ENCODE peak calls at places on chromosomes 7 and 10, in nine cellular contexts. One of them, this sample, is unnamed.

GRCh38 chr10:31721166-31721565 is 207.5 kb downstream of the ARHGAP12 start:
- DNase-seq in GM23248: no peak
- DNase-seq in fibroblast of pulmonary artery: no peak
- DNase-seq in activated effector memory CD4-positive, alpha-beta T cell treated with anti-CD3 and anti-CD28 coated beads, Interleukin-2, amount 50 U/mL, for 16 hours: no peak
- DNase-seq in stimulated activated CD4-positive, alpha-beta T cell treated with anti-CD3 and anti-CD28 coated beads, Interleukin-2, amount 100 ng/mL, for 48 hours: no peak
- DNase-seq in left colon: no peak
- DNase-seq in activated CD8-positive, alpha-beta T cell treated with anti-CD3 and anti-CD28 coated beads for 36 hours: no peak
- DNase-seq in HFFc6: no peak
- DNase-seq in left ventricle myocardium inferior: no peak
- DNase-seq in this sample: no peak

GRCh38 chr7:79454325-79454960 is 976 bp upstream of the MAGI2 start:
- DNase-seq in activated CD8-positive, alpha-beta T cell treated with anti-CD3 and anti-CD28 coated beads for 36 hours: peak; percentile 3
- DNase-seq in activated effector memory CD4-positive, alpha-beta T cell treated with anti-CD3 and anti-CD28 coated beads, Interleukin-2, amount 50 U/mL, for 16 hours: no peak
- DNase-seq in left ventricle myocardium inferior: peak; percentile 36
- DNase-seq in stimulated activated CD4-positive, alpha-beta T cell treated with anti-CD3 and anti-CD28 coated beads, Interleukin-2, amount 100 ng/mL, for 48 hours: no peak
- DNase-seq in left colon: peak; percentile 9
- DNase-seq in fibroblast of pulmonary artery: peak; percentile 68
- DNase-seq in GM23248: peak; percentile 77
- DNase-seq in HFFc6: no peak
- DNase-seq in this sample: no peak

GRCh38 chr7:94655562-94655883 is 410 bp downstream of the SGCE start:
- DNase-seq in left colon: no peak
- DNase-seq in GM23248: no peak
- DNase-seq in fibroblast of pulmonary artery: no peak
- DNase-seq in activated effector memory CD4-positive, alpha-beta T cell treated with anti-CD3 and anti-CD28 coated beads, Interleukin-2, amount 50 U/mL, for 16 hours: no peak
- DNase-seq in stimulated activated CD4-positive, alpha-beta T cell treated with anti-CD3 and anti-CD28 coated beads, Interleukin-2, amount 100 ng/mL, for 48 hours: no peak
- DNase-seq in activated CD8-positive, alpha-beta T cell treated with anti-CD3 and anti-CD28 coated beads for 36 hours: no peak
- DNase-seq in left ventricle myocardium inferior: no peak
- DNase-seq in HFFc6: no peak
- DNase-seq in this sample: no peak

GRCh38 chr10:18010050-18010449 is 58.3 kb downstream of the SLC39A12 start:
- DNase-seq in left ventricle myocardium inferior: no peak
- DNase-seq in activated effector memory CD4-positive, alpha-beta T cell treated with anti-CD3 and anti-CD28 coated beads, Interleukin-2, amount 50 U/mL, for 16 hours: no peak
- DNase-seq in left colon: no peak
- DNase-seq in activated CD8-positive, alpha-beta T cell treated with anti-CD3 and anti-CD28 coated beads for 36 hours: no peak
- DNase-seq in GM23248: peak; percentile 84
- DNase-seq in HFFc6: no peak
- DNase-seq in fibroblast of pulmonary artery: peak; percentile 43
- DNase-seq in stimulated activated CD4-positive, alpha-beta T cell treated with anti-CD3 and anti-CD28 coated beads, Interleukin-2, amount 100 ng/mL, for 48 hours: no peak
- DNase-seq in this sample: no peak

GRCh38 chr7:94823952-94824351 is 83.4 kb upstream of the PPP1R9A start:
- DNase-seq in GM23248: peak; percentile 26
- DNase-seq in left colon: no peak
- DNase-seq in HFFc6: no peak
- DNase-seq in left ventricle myocardium inferior: no peak
- DNase-seq in activated effector memory CD4-positive, alpha-beta T cell treated with anti-CD3 and anti-CD28 coated beads, Interleukin-2, amount 50 U/mL, for 16 hours: no peak
- DNase-seq in fibroblast of pulmonary artery: peak; percentile 70
- DNase-seq in stimulated activated CD4-positive, alpha-beta T cell treated with anti-CD3 and anti-CD28 coated beads, Interleukin-2, amount 100 ng/mL, for 48 hours: no peak
- DNase-seq in activated CD8-positive, alpha-beta T cell treated with anti-CD3 and anti-CD28 coated beads for 36 hours: no peak
- DNase-seq in this sample: no peak

GRCh38 chr10:121216295-121216694 is 365.1 kb downstream of the WDR11 start:
- DNase-seq in GM23248: no peak
- DNase-seq in activated CD8-positive, alpha-beta T cell treated with anti-CD3 and anti-CD28 coated beads for 36 hours: no peak
- DNase-seq in stimulated activated CD4-positive, alpha-beta T cell treated with anti-CD3 and anti-CD28 coated beads, Interleukin-2, amount 100 ng/mL, for 48 hours: no peak
- DNase-seq in activated effector memory CD4-positive, alpha-beta T cell treated with anti-CD3 and anti-CD28 coated beads, Interleukin-2, amount 50 U/mL, for 16 hours: no peak
- DNase-seq in HFFc6: no peak
- DNase-seq in left ventricle myocardium inferior: no peak
- DNase-seq in fibroblast of pulmonary artery: no peak
- DNase-seq in left colon: no peak
- DNase-seq in this sample: no peak

GRCh38 chr10:24042884-24043283 is 166.1 kb upstream of the KIAA1217 start:
- DNase-seq in HFFc6: no peak
- DNase-seq in stimulated activated CD4-positive, alpha-beta T cell treated with anti-CD3 and anti-CD28 coated beads, Interleukin-2, amount 100 ng/mL, for 48 hours: no peak
- DNase-seq in activated effector memory CD4-positive, alpha-beta T cell treated with anti-CD3 and anti-CD28 coated beads, Interleukin-2, amount 50 U/mL, for 16 hours: no peak
- DNase-seq in fibroblast of pulmonary artery: no peak
- DNase-seq in left colon: no peak
- DNase-seq in activated CD8-positive, alpha-beta T cell treated with anti-CD3 and anti-CD28 coated beads for 36 hours: no peak
- DNase-seq in GM23248: no peak
- DNase-seq in left ventricle myocardium inferior: no peak
- DNase-seq in this sample: no peak

GRCh38 chr7:116650436-116650835 is 21.6 kb upstream of the MET start:
- DNase-seq in left ventricle myocardium inferior: no peak
- DNase-seq in HFFc6: no peak
- DNase-seq in activated CD8-positive, alpha-beta T cell treated with anti-CD3 and anti-CD28 coated beads for 36 hours: no peak
- DNase-seq in left colon: no peak
- DNase-seq in GM23248: no peak
- DNase-seq in stimulated activated CD4-positive, alpha-beta T cell treated with anti-CD3 and anti-CD28 coated beads, Interleukin-2, amount 100 ng/mL, for 48 hours: no peak
- DNase-seq in activated effector memory CD4-positive, alpha-beta T cell treated with anti-CD3 and anti-CD28 coated beads, Interleukin-2, amount 50 U/mL, for 16 hours: no peak
- DNase-seq in fibroblast of pulmonary artery: no peak
- DNase-seq in this sample: no peak

GRCh38 chr7:75018570-75019364 is 54.3 kb downstream of the CASTOR2 start:
- DNase-seq in GM23248: no peak
- DNase-seq in left colon: no peak
- DNase-seq in left ventricle myocardium inferior: no peak
- DNase-seq in fibroblast of pulmonary artery: no peak
- DNase-seq in activated effector memory CD4-positive, alpha-beta T cell treated with anti-CD3 and anti-CD28 coated beads, Interleukin-2, amount 50 U/mL, for 16 hours: no peak
- DNase-seq in activated CD8-positive, alpha-beta T cell treated with anti-CD3 and anti-CD28 coated beads for 36 hours: no peak
- DNase-seq in HFFc6: no peak
- DNase-seq in stimulated activated CD4-positive, alpha-beta T cell treated with anti-CD3 and anti-CD28 coated beads, Interleukin-2, amount 100 ng/mL, for 48 hours: no peak
- DNase-seq in this sample: no peak

GRCh38 chr7:63931057-63931600 is 67.5 kb upstream of the ZNF722 start:
- DNase-seq in GM23248: no peak
- DNase-seq in HFFc6: no peak
- DNase-seq in left ventricle myocardium inferior: no peak
- DNase-seq in stimulated activated CD4-positive, alpha-beta T cell treated with anti-CD3 and anti-CD28 coated beads, Interleukin-2, amount 100 ng/mL, for 48 hours: no peak
- DNase-seq in fibroblast of pulmonary artery: no peak
- DNase-seq in activated CD8-positive, alpha-beta T cell treated with anti-CD3 and anti-CD28 coated beads for 36 hours: no peak
- DNase-seq in left colon: no peak
- DNase-seq in activated effector memory CD4-positive, alpha-beta T cell treated with anti-CD3 and anti-CD28 coated beads, Interleukin-2, amount 50 U/mL, for 16 hours: no peak
- DNase-seq in this sample: no peak

GRCh38 chr10:78471723-78472541 is 438.3 kb downstream of the RPS24 start:
- DNase-seq in GM23248: no peak
- DNase-seq in left ventricle myocardium inferior: no peak
- DNase-seq in activated CD8-positive, alpha-beta T cell treated with anti-CD3 and anti-CD28 coated beads for 36 hours: no peak
- DNase-seq in fibroblast of pulmonary artery: peak; percentile 59
- DNase-seq in left colon: no peak
- DNase-seq in HFFc6: no peak
- DNase-seq in stimulated activated CD4-positive, alpha-beta T cell treated with anti-CD3 and anti-CD28 coated beads, Interleukin-2, amount 100 ng/mL, for 48 hours: no peak
- DNase-seq in activated effector memory CD4-positive, alpha-beta T cell treated with anti-CD3 and anti-CD28 coated beads, Interleukin-2, amount 50 U/mL, for 16 hours: no peak
- DNase-seq in this sample: no peak

GRCh38 chr10:15896654-15897053 is 36.3 kb upstream of the MINDY3 start:
- DNase-seq in activated CD8-positive, alpha-beta T cell treated with anti-CD3 and anti-CD28 coated beads for 36 hours: no peak
- DNase-seq in left colon: no peak
- DNase-seq in HFFc6: no peak
- DNase-seq in stimulated activated CD4-positive, alpha-beta T cell treated with anti-CD3 and anti-CD28 coated beads, Interleukin-2, amount 100 ng/mL, for 48 hours: no peak
- DNase-seq in fibroblast of pulmonary artery: no peak
- DNase-seq in GM23248: no peak
- DNase-seq in left ventricle myocardium inferior: no peak
- DNase-seq in activated effector memory CD4-positive, alpha-beta T cell treated with anti-CD3 and anti-CD28 coated beads, Interleukin-2, amount 50 U/mL, for 16 hours: no peak
- DNase-seq in this sample: no peak

GRCh38 chr7:106521541-106521940 is 139.4 kb downstream of the CCDC71L start:
- DNase-seq in left ventricle myocardium inferior: no peak
- DNase-seq in HFFc6: no peak
- DNase-seq in left colon: no peak
- DNase-seq in fibroblast of pulmonary artery: no peak
- DNase-seq in activated CD8-positive, alpha-beta T cell treated with anti-CD3 and anti-CD28 coated beads for 36 hours: no peak
- DNase-seq in GM23248: no peak
- DNase-seq in activated effector memory CD4-positive, alpha-beta T cell treated with anti-CD3 and anti-CD28 coated beads, Interleukin-2, amount 50 U/mL, for 16 hours: no peak
- DNase-seq in stimulated activated CD4-positive, alpha-beta T cell treated with anti-CD3 and anti-CD28 coated beads, Interleukin-2, amount 100 ng/mL, for 48 hours: no peak
- DNase-seq in this sample: no peak

GRCh38 chr10:103765981-103766380 is 89.4 kb downstream of the SH3PXD2A start:
- DNase-seq in GM23248: no peak
- DNase-seq in fibroblast of pulmonary artery: no peak
- DNase-seq in left colon: peak; percentile 68
- DNase-seq in activated effector memory CD4-positive, alpha-beta T cell treated with anti-CD3 and anti-CD28 coated beads, Interleukin-2, amount 50 U/mL, for 16 hours: peak; percentile 91
- DNase-seq in HFFc6: no peak
- DNase-seq in stimulated activated CD4-positive, alpha-beta T cell treated with anti-CD3 and anti-CD28 coated beads, Interleukin-2, amount 100 ng/mL, for 48 hours: peak; percentile 62
- DNase-seq in activated CD8-positive, alpha-beta T cell treated with anti-CD3 and anti-CD28 coated beads for 36 hours: peak; percentile 84
- DNase-seq in left ventricle myocardium inferior: peak; percentile 50
- DNase-seq in this sample: no peak

GRCh38 chr7:21771906-21772610 is 173.6 kb downstream of the CDCA7L start:
- DNase-seq in left ventricle myocardium inferior: no peak
- DNase-seq in activated effector memory CD4-positive, alpha-beta T cell treated with anti-CD3 and anti-CD28 coated beads, Interleukin-2, amount 50 U/mL, for 16 hours: no peak
- DNase-seq in fibroblast of pulmonary artery: peak; percentile 37
- DNase-seq in HFFc6: no peak
- DNase-seq in GM23248: peak; percentile 3
- DNase-seq in left colon: no peak
- DNase-seq in stimulated activated CD4-positive, alpha-beta T cell treated with anti-CD3 and anti-CD28 coated beads, Interleukin-2, amount 100 ng/mL, for 48 hours: no peak
- DNase-seq in activated CD8-positive, alpha-beta T cell treated with anti-CD3 and anti-CD28 coated beads for 36 hours: no peak
- DNase-seq in this sample: no peak

GRCh38 chr7:2633538-2634264 is 1.9 kb downstream of the TTYH3 start:
- DNase-seq in HFFc6: peak; percentile 87
- DNase-seq in GM23248: peak; percentile 97
- DNase-seq in activated CD8-positive, alpha-beta T cell treated with anti-CD3 and anti-CD28 coated beads for 36 hours: peak; percentile 74
- DNase-seq in left ventricle myocardium inferior: peak; percentile 21
- DNase-seq in left colon: peak; percentile 37
- DNase-seq in activated effector memory CD4-positive, alpha-beta T cell treated with anti-CD3 and anti-CD28 coated beads, Interleukin-2, amount 50 U/mL, for 16 hours: peak; percentile 77
- DNase-seq in fibroblast of pulmonary artery: peak; percentile 90
- DNase-seq in stimulated activated CD4-positive, alpha-beta T cell treated with anti-CD3 and anti-CD28 coated beads, Interleukin-2, amount 100 ng/mL, for 48 hours: peak; percentile 26
- DNase-seq in this sample: no peak

GRCh38 chr10:97553575-97554100 is 18.9 kb upstream of the ANKRD2 start:
- DNase-seq in left colon: peak; percentile 57
- DNase-seq in activated CD8-positive, alpha-beta T cell treated with anti-CD3 and anti-CD28 coated beads for 36 hours: peak; percentile 76
- DNase-seq in stimulated activated CD4-positive, alpha-beta T cell treated with anti-CD3 and anti-CD28 coated beads, Interleukin-2, amount 100 ng/mL, for 48 hours: peak; percentile 57
- DNase-seq in left ventricle myocardium inferior: peak; percentile 72
- DNase-seq in fibroblast of pulmonary artery: peak; percentile 75
- DNase-seq in GM23248: peak; percentile 85
- DNase-seq in activated effector memory CD4-positive, alpha-beta T cell treated with anti-CD3 and anti-CD28 coated beads, Interleukin-2, amount 50 U/mL, for 16 hours: peak; percentile 86
- DNase-seq in HFFc6: peak; percentile 66
- DNase-seq in this sample: peak; percentile 36

GRCh38 chr10:119541459-119542356 is 811 bp downstream of the RGS10 start:
- DNase-seq in fibroblast of pulmonary artery: no peak
- DNase-seq in left ventricle myocardium inferior: peak; percentile 32
- DNase-seq in stimulated activated CD4-positive, alpha-beta T cell treated with anti-CD3 and anti-CD28 coated beads, Interleukin-2, amount 100 ng/mL, for 48 hours: peak; percentile 57
- DNase-seq in activated CD8-positive, alpha-beta T cell treated with anti-CD3 and anti-CD28 coated beads for 36 hours: peak; percentile 79
- DNase-seq in HFFc6: no peak
- DNase-seq in activated effector memory CD4-positive, alpha-beta T cell treated with anti-CD3 and anti-CD28 coated beads, Interleukin-2, amount 50 U/mL, for 16 hours: peak; percentile 89
- DNase-seq in left colon: peak; percentile 62
- DNase-seq in GM23248: peak; percentile 72
- DNase-seq in this sample: no peak

GRCh38 chr10:70890917-70891431 is 2.6 kb upstream of the PCBD1 start:
- DNase-seq in stimulated activated CD4-positive, alpha-beta T cell treated with anti-CD3 and anti-CD28 coated beads, Interleukin-2, amount 100 ng/mL, for 48 hours: no peak
- DNase-seq in activated effector memory CD4-positive, alpha-beta T cell treated with anti-CD3 and anti-CD28 coated beads, Interleukin-2, amount 50 U/mL, for 16 hours: no peak
- DNase-seq in left ventricle myocardium inferior: peak; percentile 72
- DNase-seq in left colon: no peak
- DNase-seq in activated CD8-positive, alpha-beta T cell treated with anti-CD3 and anti-CD28 coated beads for 36 hours: no peak
- DNase-seq in GM23248: peak; percentile 37
- DNase-seq in HFFc6: no peak
- DNase-seq in fibroblast of pulmonary artery: peak; percentile 16
- DNase-seq in this sample: no peak

GRCh38 chr7:66330961-66331360 is 125.8 kb downstream of the TPST1 start:
- DNase-seq in GM23248: peak; percentile 38
- DNase-seq in fibroblast of pulmonary artery: peak; percentile 69
- DNase-seq in activated CD8-positive, alpha-beta T cell treated with anti-CD3 and anti-CD28 coated beads for 36 hours: no peak
- DNase-seq in activated effector memory CD4-positive, alpha-beta T cell treated with anti-CD3 and anti-CD28 coated beads, Interleukin-2, amount 50 U/mL, for 16 hours: no peak
- DNase-seq in left ventricle myocardium inferior: peak; percentile 68
- DNase-seq in HFFc6: no peak
- DNase-seq in left colon: peak; percentile 16
- DNase-seq in stimulated activated CD4-positive, alpha-beta T cell treated with anti-CD3 and anti-CD28 coated beads, Interleukin-2, amount 100 ng/mL, for 48 hours: no peak
- DNase-seq in this sample: no peak

GRCh38 chr7:83486957-83487356 is 162.0 kb downstream of the SEMA3E start:
- DNase-seq in GM23248: peak; percentile 7
- DNase-seq in activated CD8-positive, alpha-beta T cell treated with anti-CD3 and anti-CD28 coated beads for 36 hours: no peak
- DNase-seq in left ventricle myocardium inferior: no peak
- DNase-seq in left colon: no peak
- DNase-seq in HFFc6: no peak
- DNase-seq in activated effector memory CD4-positive, alpha-beta T cell treated with anti-CD3 and anti-CD28 coated beads, Interleukin-2, amount 50 U/mL, for 16 hours: no peak
- DNase-seq in stimulated activated CD4-positive, alpha-beta T cell treated with anti-CD3 and anti-CD28 coated beads, Interleukin-2, amount 100 ng/mL, for 48 hours: no peak
- DNase-seq in fibroblast of pulmonary artery: no peak
- DNase-seq in this sample: no peak

GRCh38 chr10:17871036-17871435 is 61.9 kb downstream of the MRC1 start:
- DNase-seq in left ventricle myocardium inferior: no peak
- DNase-seq in activated CD8-positive, alpha-beta T cell treated with anti-CD3 and anti-CD28 coated beads for 36 hours: no peak
- DNase-seq in GM23248: no peak
- DNase-seq in left colon: no peak
- DNase-seq in stimulated activated CD4-positive, alpha-beta T cell treated with anti-CD3 and anti-CD28 coated beads, Interleukin-2, amount 100 ng/mL, for 48 hours: no peak
- DNase-seq in fibroblast of pulmonary artery: no peak
- DNase-seq in HFFc6: no peak
- DNase-seq in activated effector memory CD4-positive, alpha-beta T cell treated with anti-CD3 and anti-CD28 coated beads, Interleukin-2, amount 50 U/mL, for 16 hours: no peak
- DNase-seq in this sample: no peak

GRCh38 chr7:23220690-23221305 is 25.8 kb upstream of the GPNMB start:
- DNase-seq in fibroblast of pulmonary artery: peak; percentile 7
- DNase-seq in left ventricle myocardium inferior: no peak
- DNase-seq in activated effector memory CD4-positive, alpha-beta T cell treated with anti-CD3 and anti-CD28 coated beads, Interleukin-2, amount 50 U/mL, for 16 hours: no peak
- DNase-seq in activated CD8-positive, alpha-beta T cell treated with anti-CD3 and anti-CD28 coated beads for 36 hours: no peak
- DNase-seq in stimulated activated CD4-positive, alpha-beta T cell treated with anti-CD3 and anti-CD28 coated beads, Interleukin-2, amount 100 ng/mL, for 48 hours: no peak
- DNase-seq in HFFc6: no peak
- DNase-seq in left colon: no peak
- DNase-seq in GM23248: no peak
- DNase-seq in this sample: no peak

GRCh38 chr7:128164061-128164954 is 76.8 kb upstream of the LEP start:
- DNase-seq in fibroblast of pulmonary artery: peak; percentile 32
- DNase-seq in activated CD8-positive, alpha-beta T cell treated with anti-CD3 and anti-CD28 coated beads for 36 hours: peak; percentile 15
- DNase-seq in activated effector memory CD4-positive, alpha-beta T cell treated with anti-CD3 and anti-CD28 coated beads, Interleukin-2, amount 50 U/mL, for 16 hours: peak; percentile 42
- DNase-seq in HFFc6: peak; percentile 92
- DNase-seq in left ventricle myocardium inferior: no peak
- DNase-seq in left colon: no peak
- DNase-seq in GM23248: peak; percentile 96
- DNase-seq in stimulated activated CD4-positive, alpha-beta T cell treated with anti-CD3 and anti-CD28 coated beads, Interleukin-2, amount 100 ng/mL, for 48 hours: no peak
- DNase-seq in this sample: no peak

GRCh38 chr7:12648704-12649261 is 38.6 kb upstream of the ARL4A start:
- DNase-seq in GM23248: no peak
- DNase-seq in activated effector memory CD4-positive, alpha-beta T cell treated with anti-CD3 and anti-CD28 coated beads, Interleukin-2, amount 50 U/mL, for 16 hours: no peak
- DNase-seq in left colon: no peak
- DNase-seq in left ventricle myocardium inferior: no peak
- DNase-seq in HFFc6: no peak
- DNase-seq in activated CD8-positive, alpha-beta T cell treated with anti-CD3 and anti-CD28 coated beads for 36 hours: no peak
- DNase-seq in stimulated activated CD4-positive, alpha-beta T cell treated with anti-CD3 and anti-CD28 coated beads, Interleukin-2, amount 100 ng/mL, for 48 hours: no peak
- DNase-seq in fibroblast of pulmonary artery: no peak
- DNase-seq in this sample: no peak

GRCh38 chr10:114356786-114357588 is 47.3 kb downstream of the AFAP1L2 start:
- DNase-seq in left ventricle myocardium inferior: no peak
- DNase-seq in GM23248: peak; percentile 7
- DNase-seq in stimulated activated CD4-positive, alpha-beta T cell treated with anti-CD3 and anti-CD28 coated beads, Interleukin-2, amount 100 ng/mL, for 48 hours: no peak
- DNase-seq in HFFc6: no peak
- DNase-seq in fibroblast of pulmonary artery: no peak
- DNase-seq in left colon: no peak
- DNase-seq in activated effector memory CD4-positive, alpha-beta T cell treated with anti-CD3 and anti-CD28 coated beads, Interleukin-2, amount 50 U/mL, for 16 hours: no peak
- DNase-seq in activated CD8-positive, alpha-beta T cell treated with anti-CD3 and anti-CD28 coated beads for 36 hours: no peak
- DNase-seq in this sample: no peak

GRCh38 chr7:81268551-81268950 is 349.7 kb upstream of the SEMA3C start:
- DNase-seq in left ventricle myocardium inferior: no peak
- DNase-seq in activated CD8-positive, alpha-beta T cell treated with anti-CD3 and anti-CD28 coated beads for 36 hours: no peak
- DNase-seq in fibroblast of pulmonary artery: peak; percentile 20
- DNase-seq in stimulated activated CD4-positive, alpha-beta T cell treated with anti-CD3 and anti-CD28 coated beads, Interleukin-2, amount 100 ng/mL, for 48 hours: no peak
- DNase-seq in activated effector memory CD4-positive, alpha-beta T cell treated with anti-CD3 and anti-CD28 coated beads, Interleukin-2, amount 50 U/mL, for 16 hours: no peak
- DNase-seq in left colon: no peak
- DNase-seq in GM23248: no peak
- DNase-seq in HFFc6: no peak
- DNase-seq in this sample: no peak

GRCh38 chr7:87316846-87317545 is 28.5 kb upstream of the CROT start:
- DNase-seq in GM23248: peak; percentile 88
- DNase-seq in fibroblast of pulmonary artery: peak; percentile 83
- DNase-seq in stimulated activated CD4-positive, alpha-beta T cell treated with anti-CD3 and anti-CD28 coated beads, Interleukin-2, amount 100 ng/mL, for 48 hours: no peak
- DNase-seq in activated CD8-positive, alpha-beta T cell treated with anti-CD3 and anti-CD28 coated beads for 36 hours: no peak
- DNase-seq in HFFc6: peak; percentile 91
- DNase-seq in left colon: no peak
- DNase-seq in left ventricle myocardium inferior: no peak
- DNase-seq in activated effector memory CD4-positive, alpha-beta T cell treated with anti-CD3 and anti-CD28 coated beads, Interleukin-2, amount 50 U/mL, for 16 hours: no peak
- DNase-seq in this sample: peak; percentile 56

GRCh38 chr10:14397069-14397468 is 66.3 kb upstream of the FRMD4A start:
- DNase-seq in fibroblast of pulmonary artery: peak; percentile 97
- DNase-seq in activated effector memory CD4-positive, alpha-beta T cell treated with anti-CD3 and anti-CD28 coated beads, Interleukin-2, amount 50 U/mL, for 16 hours: no peak
- DNase-seq in HFFc6: peak; percentile 93
- DNase-seq in activated CD8-positive, alpha-beta T cell treated with anti-CD3 and anti-CD28 coated beads for 36 hours: no peak
- DNase-seq in left colon: no peak
- DNase-seq in stimulated activated CD4-positive, alpha-beta T cell treated with anti-CD3 and anti-CD28 coated beads, Interleukin-2, amount 100 ng/mL, for 48 hours: no peak
- DNase-seq in left ventricle myocardium inferior: peak; percentile 73
- DNase-seq in GM23248: peak; percentile 93
- DNase-seq in this sample: no peak

GRCh38 chr7:151732834-151733585 is 143.9 kb downstream of the PRKAG2 start:
- DNase-seq in left ventricle myocardium inferior: no peak
- DNase-seq in fibroblast of pulmonary artery: no peak
- DNase-seq in GM23248: no peak
- DNase-seq in HFFc6: no peak
- DNase-seq in activated effector memory CD4-positive, alpha-beta T cell treated with anti-CD3 and anti-CD28 coated beads, Interleukin-2, amount 50 U/mL, for 16 hours: no peak
- DNase-seq in activated CD8-positive, alpha-beta T cell treated with anti-CD3 and anti-CD28 coated beads for 36 hours: no peak
- DNase-seq in left colon: no peak
- DNase-seq in stimulated activated CD4-positive, alpha-beta T cell treated with anti-CD3 and anti-CD28 coated beads, Interleukin-2, amount 100 ng/mL, for 48 hours: no peak
- DNase-seq in this sample: no peak

GRCh38 chr10:75770634-75771081 is 339.2 kb downstream of the LRMDA start:
- DNase-seq in stimulated activated CD4-positive, alpha-beta T cell treated with anti-CD3 and anti-CD28 coated beads, Interleukin-2, amount 100 ng/mL, for 48 hours: no peak
- DNase-seq in GM23248: peak; percentile 77
- DNase-seq in left ventricle myocardium inferior: peak; percentile 46
- DNase-seq in left colon: no peak
- DNase-seq in activated CD8-positive, alpha-beta T cell treated with anti-CD3 and anti-CD28 coated beads for 36 hours: no peak
- DNase-seq in HFFc6: no peak
- DNase-seq in fibroblast of pulmonary artery: peak; percentile 12
- DNase-seq in activated effector memory CD4-positive, alpha-beta T cell treated with anti-CD3 and anti-CD28 coated beads, Interleukin-2, amount 50 U/mL, for 16 hours: no peak
- DNase-seq in this sample: no peak